ENCODE peak calls at places on chromosomes 1 and 21, in six cellular contexts. L is right atrium auricular region, V is upper lobe of right lung, R is IMR-90, U is left lung, Q is BE2C. G is an unnamed sample.

GRCh38 chr1:11873395-11873794 is 14.7 kb upstream of the NPPB start:
- DNase-seq in L (no peak), V (no peak), R (no peak), U (no peak), Q (no peak), G (no peak)

GRCh38 chr1:119040489-119040888 is 52.3 kb upstream of the TBX15 start:
- DNase-seq in L (no peak), V (no peak), R (no peak), U (no peak), Q (no peak), G (no peak)

GRCh38 chr21:44568667-44569556 is 4.6 kb upstream of the KRTAP10-4 start:
- DNase-seq in L (no peak), V (peak; percentile 41), R (no peak), U (no peak), Q (no peak), G (no peak)

GRCh38 chr1:27528701-27529637 is 39.0 kb upstream of the WASF2 start:
- DNase-seq in L (peak; percentile 88), V (no peak), R (peak; percentile 79), U (peak; percentile 74), Q (no peak), G (peak; percentile 59)

GRCh38 chr1:59574085-59574484 is 240.7 kb upstream of the HOOK1 start:
- DNase-seq in L (no peak), V (no peak), R (peak; percentile 74), U (no peak), Q (no peak), G (no peak)

GRCh38 chr1:12152106-12152891 is 14.5 kb upstream of the TNFRSF1B start:
- DNase-seq in L (no peak), V (no peak), R (no peak), U (no peak), Q (no peak), G (no peak)

GRCh38 chr1:67863637-67864036 is 30.4 kb upstream of the GNG12 start:
- DNase-seq in L (no peak), V (no peak), R (no peak), U (no peak), Q (no peak), G (no peak)

GRCh38 chr1:86382878-86383277 is 13.2 kb downstream of the ODF2L start:
- DNase-seq in L (no peak), V (no peak), R (no peak), U (no peak), Q (no peak), G (no peak)

GRCh38 chr1:174794861-174795260 is 204.9 kb upstream of the CACYBP start:
- DNase-seq in L (no peak), V (no peak), R (no peak), U (no peak), Q (no peak), G (no peak)

GRCh38 chr1:159996653-159997052 is 35.1 kb downstream of the PIGM start:
- DNase-seq in L (no peak), V (no peak), R (peak; percentile 85), U (no peak), Q (no peak), G (peak; percentile 42)

GRCh38 chr1:220121791-220122530 is 28.0 kb downstream of the IARS2 start:
- DNase-seq in L (no peak), V (no peak), R (no peak), U (no peak), Q (no peak), G (no peak)

GRCh38 chr1:216815239-216815955 is 92.2 kb upstream of the ESRRG start:
- DNase-seq in L (no peak), V (no peak), R (peak; percentile 70), U (no peak), Q (no peak), G (peak; percentile 26)

GRCh38 chr1:62144238-62144831 is 50.3 kb upstream of the L1TD1 start:
- DNase-seq in L (peak; percentile 59), V (no peak), R (peak; percentile 52), U (no peak), Q (peak; percentile 24), G (peak; percentile 69)

GRCh38 chr21:29114765-29115164 is 15.7 kb upstream of the MAP3K7CL start:
- DNase-seq in L (no peak), V (no peak), R (peak; percentile 92), U (no peak), Q (no peak), G (no peak)

GRCh38 chr1:59730302-59730701 is 84.4 kb upstream of the HOOK1 start:
- DNase-seq in L (no peak), V (no peak), R (peak; percentile 94), U (no peak), Q (no peak), G (no peak)

GRCh38 chr1:59445040-59445439 is 148.1 kb downstream of the FGGY start:
- DNase-seq in L (no peak), V (peak; percentile 77), R (no peak), U (peak; percentile 62), Q (no peak), G (no peak)

GRCh38 chr1:204280099-204280498 is 66.3 kb upstream of the GOLT1A start:
- DNase-seq in L (no peak), V (no peak), R (no peak), U (no peak), Q (no peak), G (no peak)

GRCh38 chr1:2962541-2962940 is 58.7 kb upstream of the ACTRT2 start:
- DNase-seq in L (no peak), V (peak; percentile 33), R (no peak), U (no peak), Q (no peak), G (no peak)

GRCh38 chr1:59733443-59734141 is 81.2 kb upstream of the HOOK1 start:
- DNase-seq in L (no peak), V (no peak), R (peak; percentile 48), U (no peak), Q (no peak), G (peak; percentile 32)

GRCh38 chr1:154434346-154435075 is 29.4 kb downstream of the IL6R start:
- DNase-seq in L (peak; percentile 93), V (peak; percentile 75), R (no peak), U (peak; percentile 71), Q (peak; percentile 29), G (no peak)

GRCh38 chr1:67393737-67394136 is 36.5 kb downstream of the SERBP1 start:
- DNase-seq in L (peak; percentile 46), V (no peak), R (no peak), U (no peak), Q (no peak), G (no peak)

GRCh38 chr1:175887981-175888428 is 144.6 kb upstream of the TNR start:
- DNase-seq in L (peak; percentile 64), V (no peak), R (peak; percentile 36), U (peak; percentile 40), Q (peak; percentile 73), G (peak; percentile 85)

GRCh38 chr1:8456306-8456912 is 138.5 kb downstream of the SLC45A1 start:
- DNase-seq in L (no peak), V (no peak), R (peak; percentile 82), U (no peak), Q (no peak), G (peak; percentile 81)

GRCh38 chr1:207454046-207454964 is at the start of gene CR2:
- DNase-seq in L (no peak), V (peak; percentile 74), R (no peak), U (peak; percentile 60), Q (peak; percentile 7), G (no peak)

GRCh38 chr1:51189421-51190073 is 46.5 kb upstream of the RNF11 start:
- DNase-seq in L (no peak), V (no peak), R (peak; percentile 79), U (no peak), Q (peak; percentile 17), G (peak; percentile 69)

GRCh38 chr1:79852004-79852403 is 845.5 kb upstream of the ADGRL4 start:
- DNase-seq in L (no peak), V (no peak), R (no peak), U (no peak), Q (no peak), G (no peak)

DNA sequence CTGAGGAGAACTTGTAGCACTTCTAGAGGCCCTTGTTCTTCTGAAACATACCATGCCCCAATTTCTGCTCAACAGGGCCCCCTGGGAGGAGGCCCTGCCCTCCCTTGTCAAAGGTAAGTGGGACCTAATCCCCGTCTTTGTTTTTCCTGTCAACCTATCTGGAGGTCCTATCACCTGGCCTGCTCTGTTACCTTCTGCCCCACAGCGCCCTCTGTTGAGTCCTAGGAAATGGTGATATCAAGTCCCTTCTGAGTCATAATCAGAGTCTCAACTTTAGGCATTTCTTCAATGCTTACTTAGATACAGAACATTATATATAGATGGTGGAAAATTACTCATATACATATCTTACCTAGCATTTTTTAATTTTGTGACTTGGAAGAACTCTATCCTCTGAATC is 28.2 kb upstream of the FCRL4 start:
- DNase-seq in L (no peak), V (no peak), R (no peak), U (no peak), Q (no peak), G (peak; percentile 2)
- TF ChIP-seq CTCF in L (no peak), V (no peak), R (no peak), U (no peak), Q (peak; percentile 32), G (no peak)

GRCh38 chr1:20654104-20654690 is 7.0 kb downstream of the DDOST start:
- DNase-seq in L (no peak), V (no peak), R (no peak), U (no peak), Q (no peak), G (no peak)
- H3K36me3 ChIP-seq in L (peaks cover 83% of the 10 kb centered on the region), V (peaks cover 100% of the 10 kb centered on the region), R (peaks cover 66% of the 10 kb centered on the region), U (no peaks in the 10 kb centered on the region), Q (peaks cover 8% of the 10 kb centered on the region), G (peaks cover 62% of the 10 kb centered on the region)

GRCh38 chr1:210696709-210697108 is 368.0 kb downstream of the HHAT start:
- DNase-seq in L (no peak), V (no peak), R (no peak), U (no peak), Q (no peak), G (no peak)

GRCh38 chr1:210695041-210695440 is 366.3 kb downstream of the HHAT start:
- DNase-seq in L (no peak), V (no peak), R (peak; percentile 32), U (no peak), Q (no peak), G (no peak)

GRCh38 chr1:210691039-210691438 is 362.3 kb downstream of the HHAT start:
- DNase-seq in L (no peak), V (no peak), R (no peak), U (no peak), Q (no peak), G (no peak)

GRCh38 chr1:210689741-210690635 is 361.3 kb downstream of the HHAT start:
- DNase-seq in L (no peak), V (no peak), R (no peak), U (no peak), Q (no peak), G (no peak)

DNA sequence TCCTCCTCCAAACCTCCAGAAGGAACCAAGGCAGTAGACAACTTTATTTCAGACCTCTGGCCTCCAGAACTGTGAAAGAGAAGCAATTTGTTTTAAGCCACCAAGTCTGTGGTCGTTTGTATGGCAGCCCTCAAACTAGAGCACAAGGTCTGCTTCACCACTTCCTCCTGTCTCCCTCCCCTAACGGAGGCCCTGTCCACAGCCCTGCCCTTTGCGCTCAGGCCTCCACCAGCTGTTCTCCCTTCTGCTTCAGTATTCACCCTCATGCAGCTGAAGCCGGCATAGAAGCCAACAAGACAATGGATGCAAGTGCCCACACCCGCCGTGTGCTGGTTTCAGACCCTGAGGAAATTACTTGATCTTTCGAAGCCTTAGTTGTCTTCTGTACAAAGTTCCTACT is 364.1 kb downstream of the HHAT start:
- DNase-seq in L (no peak), V (no peak), R (no peak), U (no peak), Q (no peak), G (no peak)
- H3K4me1 ChIP-seq in L (no peaks in the 10 kb centered on the region), V (no peaks in the 10 kb centered on the region), R (peaks cover 2% of the 10 kb centered on the region), U (no peaks in the 10 kb centered on the region), Q (peaks cover 12% of the 10 kb centered on the region), G (peaks cover 19% of the 10 kb centered on the region)

GRCh38 chr1:214505134-214505533 is 46.3 kb downstream of the PTPN14 start:
- DNase-seq in L (no peak), V (no peak), R (no peak), U (no peak), Q (no peak), G (no peak)
- TF ChIP-seq CTCF in L (no peak), V (no peak), R (no peak), U (no peak), Q (no peak), G (no peak)